ENCODE peak calls at places on chromosome 20, in four cellular contexts. A is pancreas, K is astrocyte of the cerebellum, D is AG04449. P is an unnamed sample.
A peak's percentile ranks its signal among the peaks of the same experiment; 100 is the strongest.

GRCh38 chr20:61135966-61136365 is 116.1 kb upstream of the CDH4 start:
- DNase-seq in A (no peak), D (no peak), K (no peak), P (no peak)

GRCh38 chr20:36975085-36975829 is 23.7 kb upstream of the SAMHD1 start:
- DNase-seq in K (no peak), A (no peak), D (no peak), P (no peak)

GRCh38 chr20:54062812-54063280 is 7.5 kb downstream of the BCAS1 start:
- DNase-seq in A (no peak), D (no peak), K (no peak), P (no peak)

GRCh38 chr20:35663813-35664543 is 722 bp downstream of the CPNE1 start:
- DNase-seq in D (no peak), A (peak; percentile 35), K (no peak), P (no peak)

GRCh38 chr20:7505152-7505834 is 435.0 kb downstream of the HAO1 start:
- DNase-seq in D (no peak), K (no peak), A (no peak), P (no peak)

GRCh38 chr20:37394543-37395410 is 48.8 kb downstream of the SRC start:
- DNase-seq in K (no peak), A (no peak), D (no peak), P (no peak)

GRCh38 chr20:38926934-38927616 is 858 bp downstream of the FAM83D start:
- DNase-seq in K (peak; percentile 5), A (no peak), D (no peak), P (no peak)

GRCh38 chr20:561437-562231 is 18.0 kb upstream of the CSNK2A1 start:
- DNase-seq in K (peak; percentile 19), D (no peak), A (peak; percentile 66), P (no peak)

GRCh38 chr20:33093074-33093473 is 13.6 kb downstream of the BPIFB4 start:
- DNase-seq in D (no peak), K (no peak), A (no peak), P (no peak)

GRCh38 chr20:52833901-52834300 is 138.3 kb upstream of the TSHZ2 start:
- DNase-seq in K (no peak), A (no peak), D (no peak), P (no peak)

GRCh38 chr20:31972481-31973386 is 4.8 kb downstream of the XKR7 start:
- DNase-seq in A (no peak), K (no peak), D (no peak), P (peak; percentile 16)

GRCh38 chr20:1528811-1529210 is 28.7 kb downstream of the SIRPD start:
- DNase-seq in K (no peak), D (no peak), A (no peak), P (no peak)

GRCh38 chr20:35842361-35842760 is 70.5 kb downstream of the PHF20 start:
- DNase-seq in D (no peak), A (no peak), K (no peak), P (no peak)

GRCh38 chr20:13432126-13432525 is 206.6 kb downstream of the TASP1 start:
- DNase-seq in D (no peak), A (no peak), K (no peak), P (peak; percentile 10)

GRCh38 chr20:37989601-37990001 is 43.7 kb downstream of the TTI1 start:
- DNase-seq in A (peak; percentile 34), D (no peak), K (no peak), P (no peak)

GRCh38 chr20:39893013-39893685 is 795.9 kb downstream of the MAFB start:
- DNase-seq in K (peak; percentile 23), D (peak; percentile 38), A (no peak), P (no peak)

GRCh38 chr20:48850681-48851299 is 23.0 kb upstream of the PREX1 start:
- DNase-seq in A (no peak), K (no peak), D (no peak), P (no peak)

GRCh38 chr20:16392346-16392745 is 180.9 kb downstream of the KIF16B start:
- DNase-seq in A (no peak), D (no peak), K (no peak), P (no peak)

GRCh38 chr20:14415492-14415891 is 78.1 kb upstream of the FLRT3 start:
- DNase-seq in D (no peak), A (no peak), K (no peak), P (no peak)

GRCh38 chr20:32549842-32550241 is 35.3 kb downstream of the NOL4L start:
- DNase-seq in K (no peak), D (no peak), A (no peak), P (no peak)

GRCh38 chr20:35648836-35649235 is 15.9 kb downstream of the CPNE1 start:
- DNase-seq in A (no peak), K (no peak), D (no peak), P (no peak)

GRCh38 chr20:20535051-20535450 is 167.1 kb downstream of the INSM1 start:
- DNase-seq in A (no peak), D (no peak), K (no peak), P (no peak)

GRCh38 chr20:22974354-22974753 is 60.8 kb upstream of the SSTR4 start:
- DNase-seq in D (no peak), A (no peak), K (no peak), P (no peak)

GRCh38 chr20:38633577-38634093 is 32.0 kb downstream of the ARHGAP40 start:
- DNase-seq in A (peak; percentile 65), K (no peak), D (no peak), P (no peak)

GRCh38 chr20:38315290-38315966 is 11.5 kb downstream of the BPI start:
- DNase-seq in K (no peak), A (no peak), D (peak; percentile 3), P (no peak)

GRCh38 chr20:29079769-29080690 is 2177.4 kb upstream of the DEFB115 start:
- DNase-seq in D (no peak), A (peak; percentile 22), K (no peak), P (no peak)

GRCh38 chr20:58306421-58307261 is 2.9 kb upstream of the RAB22A start:
- DNase-seq in D (peak; percentile 17), K (no peak), A (no peak), P (peak; percentile 93)

GRCh38 chr20:38226553-38226952 is 34.0 kb downstream of the KIAA1755 start:
- DNase-seq in K (no peak), A (no peak), D (no peak), P (no peak)

GRCh38 chr20:44056010-44056698 is 130.8 kb downstream of the JPH2 start:
- DNase-seq in D (no peak), A (no peak), K (no peak), P (no peak)

DNA sequence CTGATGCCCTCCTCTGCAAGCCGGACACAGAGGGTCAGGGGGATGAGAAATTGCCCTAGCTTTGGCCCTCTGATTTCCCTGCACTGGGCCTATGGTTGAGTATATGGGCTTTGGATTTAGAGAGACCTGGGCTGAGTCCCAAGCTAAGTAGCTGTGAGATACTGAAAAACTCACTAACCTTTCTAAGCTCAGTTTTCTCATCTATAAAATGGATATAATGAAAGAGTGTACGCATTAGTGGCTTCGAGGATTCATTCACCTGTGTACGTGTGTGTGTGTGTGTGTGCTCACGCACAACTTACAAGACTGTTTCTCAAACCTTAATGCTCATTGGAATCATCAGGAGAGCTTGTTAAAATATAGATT is 12.7 kb upstream of the RBPJL start:
- DNase-seq in K (no peak), A (no peak), D (no peak), P (no peak)
- TF ChIP-seq CTCF in K (no peak), A (peak; percentile 17), D (no peak), P (no peak)

GRCh38 chr20:62825288-62825993 is 8.6 kb downstream of the COL9A3 start:
- DNase-seq in K (no peak), D (no peak), A (no peak), P (no peak)
- H3K4me3 ChIP-seq in K (no peak overlapping the region), D (no peak overlapping the region), A (no peak overlapping the region), P (no peak overlapping the region)

GRCh38 chr20:4084096-4084495 is 68.7 kb upstream of the RNF24 start:
- DNase-seq in K (no peak), A (no peak), D (no peak), P (no peak)
- TF ChIP-seq CTCF in K (no peak), A (no peak), D (no peak), P (no peak)

DNA sequence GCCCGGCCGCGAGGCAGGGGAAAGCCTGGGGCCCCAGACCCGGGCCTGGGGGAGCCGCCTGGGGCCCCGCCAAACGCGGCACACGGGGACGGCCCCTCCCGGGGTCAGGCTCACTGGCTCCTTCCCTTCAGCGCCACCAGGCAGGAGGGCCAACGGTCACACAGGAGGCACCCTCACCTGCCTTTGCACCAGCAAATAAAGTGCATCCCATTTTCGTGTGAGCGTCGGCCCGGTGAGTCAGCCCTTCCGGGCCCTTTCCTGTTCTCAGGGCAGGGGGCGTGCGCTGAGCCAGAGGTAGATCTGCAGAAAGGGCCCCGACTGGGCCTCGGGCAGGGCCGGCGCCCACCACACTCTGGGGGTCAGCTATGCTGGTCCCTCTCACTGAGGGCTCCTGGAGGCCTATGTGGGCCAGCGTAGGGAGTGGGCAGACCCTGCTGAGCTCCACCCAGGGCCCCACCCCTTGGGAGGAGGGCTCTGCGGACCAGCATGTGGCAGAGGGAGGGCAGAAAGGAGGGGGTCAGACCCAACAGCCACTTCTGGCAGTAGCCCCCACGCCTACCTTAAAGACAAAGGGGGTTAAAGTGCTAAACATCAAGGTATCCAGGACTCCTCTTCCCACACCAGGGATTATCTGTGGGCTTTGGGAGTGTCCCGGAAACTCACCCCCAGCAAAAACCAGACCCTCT is 931 bp upstream of the UCKL1 start:
- DNase-seq in K (no peak), D (no peak), A (peak; percentile 72), P (no peak)
- H3K4me3 ChIP-seq in K (peak overlapping the region; percentile 41), D (peak overlapping the region; percentile 55), A (peak overlapping the region; percentile 4), P (peak overlapping the region; percentile 47)

GRCh38 chr20:63281741-63282665 is 9.4 kb downstream of the ARFGAP1 start:
- DNase-seq in D (no peak), K (no peak), A (no peak), P (no peak)

GRCh38 chr20:63280371-63280770 is 7.8 kb downstream of the ARFGAP1 start:
- DNase-seq in A (no peak), D (no peak), K (no peak), P (no peak)

GRCh38 chr20:63279931-63280330 is 7.3 kb downstream of the ARFGAP1 start:
- DNase-seq in K (no peak), D (no peak), A (no peak), P (no peak)

GRCh38 chr20:63282946-63283345 is 10.0 kb upstream of the COL20A1 start:
- DNase-seq in K (no peak), A (no peak), D (no peak), P (no peak)

GRCh38 chr20:63280929-63281545 is 8.4 kb downstream of the ARFGAP1 start:
- DNase-seq in K (no peak), D (no peak), A (no peak), P (no peak)
- TF ChIP-seq CTCF in K (peak; percentile 42), D (peak; percentile 32), A (no peak), P (peak; percentile 52)

P was measured in kidney epithelial cell.